ENCODE peak calls at places on chromosomes 6 and 20, in seven cellular contexts. One of them, this sample, is unnamed.
A peak's percentile ranks its signal among the peaks of the same experiment; 100 is the strongest.

GRCh38 chr20:44805991-44806729 is 4.2 kb downstream of the RIMS4 start:
- DNase-seq in activated effector memory CD4-positive, alpha-beta T cell treated with Interleukin-2 at 50 U/mL for 16 hours: no peak
- DNase-seq in ovary: peak; percentile 87
- DNase-seq in mucosa of gallbladder: peak; percentile 11
- DNase-seq in astrocyte of the spinal cord: peak; percentile 1
- DNase-seq in aorta: peak; percentile 82
- DNase-seq in mesendoderm: peak; percentile 86
- DNase-seq in this sample: no peak

GRCh38 chr6:170229851-170230519 is 60.9 kb downstream of the DLL1 start:
- DNase-seq in activated effector memory CD4-positive, alpha-beta T cell treated with Interleukin-2 at 50 U/mL for 16 hours: no peak
- DNase-seq in ovary: no peak
- DNase-seq in mucosa of gallbladder: no peak
- DNase-seq in astrocyte of the spinal cord: no peak
- DNase-seq in aorta: no peak
- DNase-seq in mesendoderm: peak; percentile 43
- DNase-seq in this sample: no peak

GRCh38 chr20:45538209-45538798 is 978 bp downstream of the WFDC6 start:
- DNase-seq in activated effector memory CD4-positive, alpha-beta T cell treated with Interleukin-2 at 50 U/mL for 16 hours: no peak
- DNase-seq in ovary: no peak
- DNase-seq in mucosa of gallbladder: no peak
- DNase-seq in astrocyte of the spinal cord: no peak
- DNase-seq in aorta: no peak
- DNase-seq in mesendoderm: peak; percentile 79
- DNase-seq in this sample: no peak

GRCh38 chr6:77715588-77715987 is 62.7 kb downstream of the MEI4 start:
- DNase-seq in activated effector memory CD4-positive, alpha-beta T cell treated with Interleukin-2 at 50 U/mL for 16 hours: no peak
- DNase-seq in ovary: no peak
- DNase-seq in mucosa of gallbladder: no peak
- DNase-seq in astrocyte of the spinal cord: no peak
- DNase-seq in aorta: no peak
- DNase-seq in mesendoderm: no peak
- DNase-seq in this sample: no peak

GRCh38 chr6:42451146-42451594 is 556 bp downstream of the TRERF1 start:
- DNase-seq in activated effector memory CD4-positive, alpha-beta T cell treated with Interleukin-2 at 50 U/mL for 16 hours: no peak
- DNase-seq in ovary: no peak
- DNase-seq in mucosa of gallbladder: no peak
- DNase-seq in astrocyte of the spinal cord: no peak
- DNase-seq in aorta: no peak
- DNase-seq in mesendoderm: no peak
- DNase-seq in this sample: no peak

GRCh38 chr6:154318711-154319110 is 37.9 kb downstream of the IPCEF1 start:
- DNase-seq in activated effector memory CD4-positive, alpha-beta T cell treated with Interleukin-2 at 50 U/mL for 16 hours: no peak
- DNase-seq in ovary: no peak
- DNase-seq in mucosa of gallbladder: no peak
- DNase-seq in astrocyte of the spinal cord: no peak
- DNase-seq in aorta: no peak
- DNase-seq in mesendoderm: no peak
- DNase-seq in this sample: no peak

GRCh38 chr6:159094444-159095252 is 49.9 kb upstream of the TAGAP start:
- DNase-seq in activated effector memory CD4-positive, alpha-beta T cell treated with Interleukin-2 at 50 U/mL for 16 hours: no peak
- DNase-seq in ovary: no peak
- DNase-seq in mucosa of gallbladder: no peak
- DNase-seq in astrocyte of the spinal cord: no peak
- DNase-seq in aorta: no peak
- DNase-seq in mesendoderm: no peak
- DNase-seq in this sample: no peak

GRCh38 chr6:43393597-43393996 is 24.1 kb upstream of the ZNF318 start:
- DNase-seq in activated effector memory CD4-positive, alpha-beta T cell treated with Interleukin-2 at 50 U/mL for 16 hours: no peak
- DNase-seq in ovary: no peak
- DNase-seq in mucosa of gallbladder: no peak
- DNase-seq in astrocyte of the spinal cord: no peak
- DNase-seq in aorta: no peak
- DNase-seq in mesendoderm: no peak
- DNase-seq in this sample: no peak

GRCh38 chr6:36677753-36678487 is 594 bp upstream of the CDKN1A start:
- DNase-seq in activated effector memory CD4-positive, alpha-beta T cell treated with Interleukin-2 at 50 U/mL for 16 hours: no peak
- DNase-seq in ovary: no peak
- DNase-seq in mucosa of gallbladder: no peak
- DNase-seq in astrocyte of the spinal cord: no peak
- DNase-seq in aorta: no peak
- DNase-seq in mesendoderm: no peak
- DNase-seq in this sample: no peak

GRCh38 chr20:32820000-32820697 is 395 bp downstream of the MAPRE1 start:
- DNase-seq in activated effector memory CD4-positive, alpha-beta T cell treated with Interleukin-2 at 50 U/mL for 16 hours: peak; percentile 87
- DNase-seq in ovary: peak; percentile 90
- DNase-seq in mucosa of gallbladder: peak; percentile 69
- DNase-seq in astrocyte of the spinal cord: peak; percentile 50
- DNase-seq in aorta: no peak
- DNase-seq in mesendoderm: peak; percentile 88
- DNase-seq in this sample: peak; percentile 28

GRCh38 chr20:17612287-17612974 is 42.6 kb downstream of the DSTN start:
- DNase-seq in activated effector memory CD4-positive, alpha-beta T cell treated with Interleukin-2 at 50 U/mL for 16 hours: peak; percentile 33
- DNase-seq in ovary: no peak
- DNase-seq in mucosa of gallbladder: peak; percentile 44
- DNase-seq in astrocyte of the spinal cord: peak; percentile 62
- DNase-seq in aorta: peak; percentile 72
- DNase-seq in mesendoderm: no peak
- DNase-seq in this sample: no peak

GRCh38 chr6:166620478-166621113 is 6.5 kb downstream of the RPS6KA2 start:
- DNase-seq in activated effector memory CD4-positive, alpha-beta T cell treated with Interleukin-2 at 50 U/mL for 16 hours: no peak
- DNase-seq in ovary: no peak
- DNase-seq in mucosa of gallbladder: peak; percentile 8
- DNase-seq in astrocyte of the spinal cord: no peak
- DNase-seq in aorta: no peak
- DNase-seq in mesendoderm: no peak
- DNase-seq in this sample: no peak

GRCh38 chr6:69867075-69867911 is 937 bp downstream of the COL19A1 start:
- DNase-seq in activated effector memory CD4-positive, alpha-beta T cell treated with Interleukin-2 at 50 U/mL for 16 hours: peak; percentile 45
- DNase-seq in ovary: peak; percentile 63
- DNase-seq in mucosa of gallbladder: peak; percentile 34
- DNase-seq in astrocyte of the spinal cord: peak; percentile 6
- DNase-seq in aorta: peak; percentile 75
- DNase-seq in mesendoderm: peak; percentile 81
- DNase-seq in this sample: no peak

GRCh38 chr6:147132889-147133288 is 71.3 kb upstream of the STXBP5 start:
- DNase-seq in activated effector memory CD4-positive, alpha-beta T cell treated with Interleukin-2 at 50 U/mL for 16 hours: no peak
- DNase-seq in ovary: no peak
- DNase-seq in mucosa of gallbladder: no peak
- DNase-seq in astrocyte of the spinal cord: no peak
- DNase-seq in aorta: no peak
- DNase-seq in mesendoderm: no peak
- DNase-seq in this sample: peak; percentile 76

GRCh38 chr6:74256387-74257180 is 560.6 kb downstream of the CD109 start:
- DNase-seq in activated effector memory CD4-positive, alpha-beta T cell treated with Interleukin-2 at 50 U/mL for 16 hours: no peak
- DNase-seq in ovary: no peak
- DNase-seq in mucosa of gallbladder: no peak
- DNase-seq in astrocyte of the spinal cord: no peak
- DNase-seq in aorta: no peak
- DNase-seq in mesendoderm: no peak
- DNase-seq in this sample: peak; percentile 85

GRCh38 chr6:30348957-30349356 is 4.0 kb downstream of the RPP21 start:
- DNase-seq in activated effector memory CD4-positive, alpha-beta T cell treated with Interleukin-2 at 50 U/mL for 16 hours: no peak
- DNase-seq in ovary: no peak
- DNase-seq in mucosa of gallbladder: no peak
- DNase-seq in astrocyte of the spinal cord: no peak
- DNase-seq in aorta: no peak
- DNase-seq in mesendoderm: no peak
- DNase-seq in this sample: no peak

GRCh38 chr6:76706566-76706965 is 634.1 kb upstream of the IMPG1 start:
- DNase-seq in activated effector memory CD4-positive, alpha-beta T cell treated with Interleukin-2 at 50 U/mL for 16 hours: no peak
- DNase-seq in ovary: no peak
- DNase-seq in mucosa of gallbladder: no peak
- DNase-seq in astrocyte of the spinal cord: no peak
- DNase-seq in aorta: no peak
- DNase-seq in mesendoderm: no peak
- DNase-seq in this sample: no peak

GRCh38 chr6:51934098-51934497 is 153.3 kb downstream of the PKHD1 start:
- DNase-seq in activated effector memory CD4-positive, alpha-beta T cell treated with Interleukin-2 at 50 U/mL for 16 hours: no peak
- DNase-seq in ovary: no peak
- DNase-seq in mucosa of gallbladder: no peak
- DNase-seq in astrocyte of the spinal cord: no peak
- DNase-seq in aorta: no peak
- DNase-seq in mesendoderm: peak; percentile 86
- DNase-seq in this sample: no peak

GRCh38 chr6:24492475-24492874 is 2.3 kb upstream of the ALDH5A1 start:
- DNase-seq in activated effector memory CD4-positive, alpha-beta T cell treated with Interleukin-2 at 50 U/mL for 16 hours: no peak
- DNase-seq in ovary: no peak
- DNase-seq in mucosa of gallbladder: no peak
- DNase-seq in astrocyte of the spinal cord: no peak
- DNase-seq in aorta: no peak
- DNase-seq in mesendoderm: peak; percentile 65
- DNase-seq in this sample: no peak

GRCh38 chr20:53654932-53655674 is 61.5 kb upstream of the ZNF217 start:
- DNase-seq in activated effector memory CD4-positive, alpha-beta T cell treated with Interleukin-2 at 50 U/mL for 16 hours: no peak
- DNase-seq in ovary: no peak
- DNase-seq in mucosa of gallbladder: no peak
- DNase-seq in astrocyte of the spinal cord: no peak
- DNase-seq in aorta: peak; percentile 68
- DNase-seq in mesendoderm: no peak
- DNase-seq in this sample: no peak

GRCh38 chr6:46042355-46042999 is 26.8 kb upstream of the CLIC5 start:
- DNase-seq in activated effector memory CD4-positive, alpha-beta T cell treated with Interleukin-2 at 50 U/mL for 16 hours: no peak
- DNase-seq in ovary: no peak
- DNase-seq in mucosa of gallbladder: peak; percentile 30
- DNase-seq in astrocyte of the spinal cord: peak; percentile 30
- DNase-seq in aorta: no peak
- DNase-seq in mesendoderm: peak; percentile 81
- DNase-seq in this sample: peak; percentile 71

GRCh38 chr6:95670011-95670463 is 92.7 kb downstream of the MANEA start:
- DNase-seq in activated effector memory CD4-positive, alpha-beta T cell treated with Interleukin-2 at 50 U/mL for 16 hours: no peak
- DNase-seq in ovary: no peak
- DNase-seq in mucosa of gallbladder: no peak
- DNase-seq in astrocyte of the spinal cord: no peak
- DNase-seq in aorta: no peak
- DNase-seq in mesendoderm: no peak
- DNase-seq in this sample: no peak

GRCh38 chr20:4545526-4545925 is 176.2 kb upstream of the PRND start:
- DNase-seq in activated effector memory CD4-positive, alpha-beta T cell treated with Interleukin-2 at 50 U/mL for 16 hours: no peak
- DNase-seq in ovary: no peak
- DNase-seq in mucosa of gallbladder: no peak
- DNase-seq in astrocyte of the spinal cord: peak; percentile 63
- DNase-seq in aorta: no peak
- DNase-seq in mesendoderm: no peak
- DNase-seq in this sample: no peak

GRCh38 chr20:59622496-59622895 is 18.2 kb downstream of the PHACTR3 start:
- DNase-seq in activated effector memory CD4-positive, alpha-beta T cell treated with Interleukin-2 at 50 U/mL for 16 hours: no peak
- DNase-seq in ovary: no peak
- DNase-seq in mucosa of gallbladder: no peak
- DNase-seq in astrocyte of the spinal cord: no peak
- DNase-seq in aorta: no peak
- DNase-seq in mesendoderm: no peak
- DNase-seq in this sample: no peak

GRCh38 chr6:165726915-165727314 is 63.9 kb upstream of the PDE10A start:
- DNase-seq in activated effector memory CD4-positive, alpha-beta T cell treated with Interleukin-2 at 50 U/mL for 16 hours: no peak
- DNase-seq in ovary: no peak
- DNase-seq in mucosa of gallbladder: no peak
- DNase-seq in astrocyte of the spinal cord: peak; percentile 16
- DNase-seq in aorta: no peak
- DNase-seq in mesendoderm: no peak
- DNase-seq in this sample: no peak

GRCh38 chr6:29748391-29749352 is 25.4 kb downstream of the HLA-F start:
- DNase-seq in activated effector memory CD4-positive, alpha-beta T cell treated with Interleukin-2 at 50 U/mL for 16 hours: peak; percentile 78
- DNase-seq in ovary: peak; percentile 94
- DNase-seq in mucosa of gallbladder: peak; percentile 93
- DNase-seq in astrocyte of the spinal cord: peak; percentile 60
- DNase-seq in aorta: peak; percentile 97
- DNase-seq in mesendoderm: peak; percentile 93
- DNase-seq in this sample: peak; percentile 73

GRCh38 chr6:42762338-42762929 is 16.5 kb upstream of the TBCC start:
- DNase-seq in activated effector memory CD4-positive, alpha-beta T cell treated with Interleukin-2 at 50 U/mL for 16 hours: no peak
- DNase-seq in ovary: no peak
- DNase-seq in mucosa of gallbladder: no peak
- DNase-seq in astrocyte of the spinal cord: no peak
- DNase-seq in aorta: no peak
- DNase-seq in mesendoderm: no peak
- DNase-seq in this sample: no peak

GRCh38 chr6:45710304-45710821 is 305.3 kb downstream of the CLIC5 start:
- DNase-seq in activated effector memory CD4-positive, alpha-beta T cell treated with Interleukin-2 at 50 U/mL for 16 hours: peak; percentile 13
- DNase-seq in ovary: no peak
- DNase-seq in mucosa of gallbladder: no peak
- DNase-seq in astrocyte of the spinal cord: peak; percentile 12
- DNase-seq in aorta: no peak
- DNase-seq in mesendoderm: no peak
- DNase-seq in this sample: no peak

GRCh38 chr6:113570176-113570575 is 287.0 kb upstream of the MARCKS start:
- DNase-seq in activated effector memory CD4-positive, alpha-beta T cell treated with Interleukin-2 at 50 U/mL for 16 hours: no peak
- DNase-seq in ovary: no peak
- DNase-seq in mucosa of gallbladder: no peak
- DNase-seq in astrocyte of the spinal cord: no peak
- DNase-seq in aorta: no peak
- DNase-seq in mesendoderm: no peak
- DNase-seq in this sample: no peak

GRCh38 chr6:90403489-90404381 is 107.1 kb upstream of the BACH2 start:
- DNase-seq in activated effector memory CD4-positive, alpha-beta T cell treated with Interleukin-2 at 50 U/mL for 16 hours: no peak
- DNase-seq in ovary: peak; percentile 77
- DNase-seq in mucosa of gallbladder: peak; percentile 23
- DNase-seq in astrocyte of the spinal cord: peak; percentile 86
- DNase-seq in aorta: no peak
- DNase-seq in mesendoderm: peak; percentile 95
- DNase-seq in this sample: peak; percentile 68

GRCh38 chr6:12578097-12578496 is 138.5 kb upstream of the PHACTR1 start:
- DNase-seq in activated effector memory CD4-positive, alpha-beta T cell treated with Interleukin-2 at 50 U/mL for 16 hours: no peak
- DNase-seq in ovary: no peak
- DNase-seq in mucosa of gallbladder: no peak
- DNase-seq in astrocyte of the spinal cord: no peak
- DNase-seq in aorta: no peak
- DNase-seq in mesendoderm: no peak
- DNase-seq in this sample: no peak